ENCODE peak calls at places on chromosome 7, in four cellular contexts. V is left colon, N is retina, Z is lung. K is an unnamed sample.

GRCh38 chr7:16060492-16060891 is 360.8 kb downstream of the CRPPA start:
- DNase-seq in N (no peak), Z (no peak), V (no peak), K (no peak)

GRCh38 chr7:20561908-20562307 is 53.6 kb upstream of the ABCB5 start:
- DNase-seq in V (no peak), Z (no peak), N (no peak), K (no peak)

GRCh38 chr7:101550641-101551531 is 78.2 kb downstream of the MYL10 start:
- DNase-seq in N (no peak), Z (no peak), V (peak), K (no peak)

GRCh38 chr7:144827581-144828139 is 8.2 kb downstream of the TPK1 start:
- DNase-seq in N (no peak), V (no peak), Z (no peak), K (no peak)

GRCh38 chr7:2162959-2163358 is 69.8 kb downstream of the MAD1L1 start:
- DNase-seq in N (no peak), Z (no peak), V (no peak), K (no peak)

GRCh38 chr7:24702674-24703235 is 54.5 kb downstream of the GSDME start:
- DNase-seq in N (no peak), V (no peak), Z (no peak), K (no peak)

GRCh38 chr7:111232249-111233084 is 141.5 kb downstream of the LRRN3 start:
- DNase-seq in N (no peak), V (no peak), Z (no peak), K (no peak)

GRCh38 chr7:774161-775109 is 47.4 kb upstream of the PRKAR1B start:
- DNase-seq in V (no peak), Z (peak), N (peak), K (peak)

GRCh38 chr7:12716134-12716667 is 28.8 kb downstream of the ARL4A start:
- DNase-seq in V (no peak), Z (no peak), N (no peak), K (no peak)

GRCh38 chr7:98870071-98870651 is 347 bp upstream of the TMEM130 start:
- DNase-seq in N (peak), V (no peak), Z (peak), K (peak)

GRCh38 chr7:25456467-25457171 is 228.3 kb upstream of the NPVF start:
- DNase-seq in Z (no peak), V (peak), N (no peak), K (peak)

GRCh38 chr7:116354546-116355422 is 144.4 kb downstream of the TES start:
- DNase-seq in Z (peak), N (no peak), V (no peak), K (peak)

GRCh38 chr7:149729983-149730801 is 43.2 kb downstream of the ZNF467 start:
- DNase-seq in Z (no peak), N (no peak), V (no peak), K (no peak)

GRCh38 chr7:47843291-47843690 is 105.0 kb downstream of the PKD1L1 start:
- DNase-seq in N (no peak), V (no peak), Z (peak), K (no peak)

GRCh38 chr7:8625612-8626011 is 192.2 kb downstream of the NXPH1 start:
- DNase-seq in V (no peak), Z (no peak), N (no peak), K (no peak)

GRCh38 chr7:3404490-3404889 is 103.4 kb downstream of the SDK1 start:
- DNase-seq in Z (no peak), N (no peak), V (no peak), K (no peak)

GRCh38 chr7:131031100-131031868 is 296.4 kb upstream of the MKLN1 start:
- DNase-seq in V (no peak), Z (no peak), N (no peak), K (no peak)

GRCh38 chr7:155269766-155270585 is 27.7 kb upstream of the INSIG1 start:
- DNase-seq in Z (no peak), N (no peak), V (no peak), K (no peak)

GRCh38 chr7:93159490-93159889 is 11.3 kb upstream of the SAMD9L start:
- DNase-seq in V (no peak), N (no peak), Z (no peak), K (no peak)

K was measured in colonic mucosa.